ENCODE peak calls at places on chromosomes 12 and 14, in ten cellular contexts. C, O, K, Y, T, S, N, D, B and V are unnamed samples.

GRCh38 chr12:25052191-25053020 is 103.5 kb upstream of the BCAT1 start:
- DNase-seq in T (no peak), K (no peak), B (no peak), O (no peak), D (no peak), N (no peak), C (peak; percentile 5), Y (no peak), S (no peak), V (no peak)

GRCh38 chr12:82942963-82943362 is 256.3 kb downstream of the TMTC2 start:
- DNase-seq in S (no peak), T (no peak), K (no peak), Y (no peak), B (no peak), N (no peak), O (no peak), C (no peak), D (no peak), V (no peak)

GRCh38 chr12:65741662-65742480 is 82.4 kb upstream of the HMGA2 start:
- DNase-seq in D (peak; percentile 77), O (peak; percentile 51), B (no peak), Y (no peak), S (no peak), T (no peak), N (peak; percentile 62), K (no peak), C (peak; percentile 49), V (peak; percentile 4)

GRCh38 chr14:31902915-31903646 is 174.0 kb upstream of the ARHGAP5 start:
- DNase-seq in N (no peak), O (no peak), T (no peak), D (no peak), S (no peak), B (no peak), C (no peak), K (no peak), Y (no peak), V (no peak)

GRCh38 chr14:100473249-100473648 is 114.0 kb downstream of the BEGAIN start:
- DNase-seq in S (no peak), D (no peak), T (no peak), K (no peak), Y (no peak), B (peak; percentile 78), O (no peak), N (no peak), C (no peak), V (no peak)

GRCh38 chr14:24443053-24443683 is 592 bp upstream of the SDR39U1 start:
- DNase-seq in N (no peak), C (no peak), D (no peak), T (no peak), B (no peak), S (no peak), Y (no peak), K (no peak), O (no peak), V (no peak)

GRCh38 chr12:123757555-123757954 is 4.5 kb upstream of the DNAH10 start:
- DNase-seq in K (no peak), D (peak; percentile 61), T (no peak), N (no peak), S (no peak), C (peak; percentile 90), B (no peak), Y (no peak), O (peak; percentile 66), V (no peak)

GRCh38 chr12:26271889-26272492 is 76.6 kb downstream of the SSPN start:
- DNase-seq in N (no peak), O (peak; percentile 97), S (peak; percentile 82), D (peak; percentile 47), B (no peak), K (peak; percentile 57), Y (no peak), C (peak; percentile 93), T (no peak), V (peak; percentile 81)

GRCh38 chr12:31318870-31319269 is 7.1 kb downstream of the SINHCAF start:
- DNase-seq in Y (no peak), T (no peak), K (no peak), B (no peak), D (no peak), N (no peak), O (no peak), C (no peak), S (no peak), V (no peak)

GRCh38 chr14:62759796-62760195 is 285.5 kb downstream of the KCNH5 start:
- DNase-seq in B (no peak), N (no peak), S (no peak), K (no peak), T (no peak), C (no peak), D (no peak), Y (no peak), O (no peak), V (no peak)

GRCh38 chr14:90510208-90510607 is 113.4 kb downstream of the CALM1 start:
- DNase-seq in T (peak; percentile 59), Y (no peak), O (no peak), B (peak; percentile 62), D (no peak), S (peak; percentile 76), C (no peak), N (no peak), K (peak; percentile 61), V (no peak)

GRCh38 chr12:90441431-90441830 is 513.5 kb downstream of the CCER1 start:
- DNase-seq in S (no peak), C (no peak), N (no peak), T (no peak), O (no peak), B (no peak), Y (no peak), D (no peak), K (no peak), V (no peak)

GRCh38 chr12:98752726-98753125 is 107.6 kb downstream of the APAF1 start:
- DNase-seq in C (no peak), B (no peak), S (no peak), N (no peak), D (peak; percentile 38), K (no peak), T (no peak), Y (no peak), O (peak; percentile 72), V (no peak)

GRCh38 chr12:118357327-118358007 is 15.2 kb downstream of the TAOK3 start:
- DNase-seq in N (no peak), S (no peak), T (no peak), C (peak; percentile 77), O (peak; percentile 74), D (peak; percentile 54), K (no peak), B (peak; percentile 32), Y (peak; percentile 83), V (peak; percentile 74)

GRCh38 chr12:25187781-25188180 is 7.2 kb downstream of the DNAI7 start:
- DNase-seq in C (peak; percentile 73), S (no peak), N (no peak), K (no peak), B (no peak), D (peak; percentile 59), T (no peak), Y (peak; percentile 15), O (peak; percentile 87), V (no peak)

GRCh38 chr12:124130717-124131670 is 158.0 kb downstream of the ZNF664 start:
- DNase-seq in K (no peak), D (no peak), N (no peak), O (no peak), B (peak; percentile 89), Y (no peak), S (no peak), T (no peak), C (no peak), V (no peak)

GRCh38 chr14:25394356-25394755 is 344.4 kb upstream of the STXBP6 start:
- DNase-seq in Y (no peak), T (no peak), O (no peak), C (no peak), D (no peak), K (no peak), N (no peak), S (no peak), B (peak; percentile 1), V (no peak)